ENCODE peak calls at places on chromosomes 12 and 14, in eight cellular contexts. A, R, X, G, W, V, K and N are unnamed samples.

GRCh38 chr14:66434464-66434863 is 51.7 kb upstream of the CCDC196 start:
- DNase-seq in K (no peak), R (no peak), A (no peak), W (no peak), V (no peak), G (no peak), X (no peak), N (no peak)

GRCh38 chr14:34673702-34674101 is 40.7 kb downstream of the CFL2 start:
- DNase-seq in W (no peak), K (no peak), X (no peak), A (no peak), R (no peak), V (no peak), G (no peak), N (no peak)

GRCh38 chr12:124404162-124404561 is 109.3 kb downstream of the RFLNA start:
- DNase-seq in G (no peak), A (no peak), V (peak), R (no peak), K (no peak), W (no peak), X (no peak), N (no peak)

GRCh38 chr12:1099158-1099557 is 108.1 kb downstream of the ERC1 start:
- DNase-seq in X (no peak), K (no peak), V (no peak), W (no peak), A (no peak), G (no peak), R (no peak), N (no peak)

GRCh38 chr12:26100966-26101744 is 23.7 kb downstream of the BHLHE41 start:
- DNase-seq in V (no peak), X (no peak), A (no peak), G (no peak), K (no peak), W (no peak), R (no peak), N (no peak)

GRCh38 chr12:54082402-54082892 is 28.8 kb downstream of the HOXC4 start:
- DNase-seq in A (no peak), X (peak), K (peak), G (peak), V (no peak), W (peak), R (peak), N (no peak)

GRCh38 chr12:100484178-100484886 is 10.7 kb downstream of the NR1H4 start:
- DNase-seq in V (no peak), K (no peak), A (no peak), R (peak), G (no peak), X (no peak), W (peak), N (no peak)

GRCh38 chr14:51852541-51852940 is 7.9 kb upstream of the GNG2 start:
- DNase-seq in X (no peak), K (no peak), V (peak), A (no peak), R (peak), G (no peak), W (peak), N (peak)

GRCh38 chr14:58942516-58942915 is 246.0 kb upstream of the DAAM1 start:
- DNase-seq in W (peak), K (peak), R (peak), G (no peak), X (no peak), A (peak), V (peak), N (no peak)

GRCh38 chr14:102708494-102708893 is 68.8 kb upstream of the TRAF3 start:
- DNase-seq in V (no peak), R (no peak), G (no peak), K (no peak), W (no peak), X (no peak), A (no peak), N (no peak)

GRCh38 chr12:96294831-96295230 is 100.7 kb downstream of the ELK3 start:
- DNase-seq in G (no peak), V (peak), R (peak), K (peak), W (peak), X (no peak), A (peak), N (peak)